ENCODE peak calls at places on chromosomes 3 and 15, in ten cellular contexts. Q is spleen, C is right atrium auricular region, H is stomach, M is vagina, N is upper lobe of right lung, Z is H9, I is sigmoid colon, T is H1, O is breast epithelium. D is an unnamed sample.

GRCh38 chr3:69941037-69941436 is 58.5 kb upstream of the SAMMSON start:
- DNase-seq in Q (no peak), T (no peak), O (no peak), Z (no peak), M (no peak), H (no peak), C (no peak), I (no peak), N (no peak), D (no peak)

GRCh38 chr3:177835008-177835407 is 637.7 kb upstream of the TBL1XR1 start:
- DNase-seq in M (no peak), H (no peak), T (no peak), C (no peak), O (no peak), Z (no peak), Q (no peak), N (no peak), I (no peak), D (no peak)

GRCh38 chr15:100760357-100760903 is 119.2 kb upstream of the ALDH1A3 start:
- DNase-seq in N (no peak), C (peak; percentile 50), Z (no peak), I (no peak), Q (no peak), O (no peak), M (no peak), T (no peak), H (no peak), D (no peak)

GRCh38 chr3:59374812-59375211 is 325.0 kb upstream of the CFAP20DC start:
- DNase-seq in H (no peak), M (no peak), Z (no peak), N (no peak), C (no peak), I (no peak), T (no peak), Q (peak; percentile 64), O (no peak), D (no peak)

GRCh38 chr15:85493258-85493657 is 112.9 kb downstream of the AKAP13 start:
- DNase-seq in N (no peak), Z (no peak), T (no peak), H (no peak), C (no peak), M (no peak), O (no peak), Q (no peak), I (no peak), D (no peak)

GRCh38 chr3:172982731-172983364 is 158.2 kb downstream of the SPATA16 start:
- DNase-seq in H (no peak), I (no peak), T (no peak), C (no peak), O (no peak), Q (no peak), M (no peak), Z (no peak), N (no peak), D (no peak)

GRCh38 chr3:105559856-105560255 is 193.1 kb downstream of the ALCAM start:
- DNase-seq in M (no peak), I (no peak), O (no peak), T (no peak), H (no peak), Q (no peak), Z (no peak), C (no peak), N (no peak), D (no peak)

GRCh38 chr3:130442284-130442683 is 74.7 kb upstream of the COL6A6 start:
- DNase-seq in Z (peak; percentile 30), Q (no peak), N (no peak), H (no peak), T (no peak), I (no peak), C (no peak), O (no peak), M (no peak), D (no peak)

GRCh38 chr15:70532536-70533186 is 230.7 kb downstream of the UACA start:
- DNase-seq in N (no peak), I (no peak), T (no peak), C (no peak), Z (no peak), Q (no peak), M (no peak), O (no peak), H (no peak), D (peak; percentile 47)

GRCh38 chr15:75349851-75350588 is 3.2 kb downstream of the NEIL1 start:
- DNase-seq in H (peak; percentile 58), Z (peak; percentile 20), I (no peak), O (no peak), N (peak; percentile 38), M (no peak), T (no peak), Q (peak; percentile 93), C (no peak), D (peak; percentile 80)

GRCh38 chr3:15892828-15893227 is 95.0 kb upstream of the ANKRD28 start:
- DNase-seq in H (no peak), I (no peak), O (no peak), N (no peak), C (no peak), Q (no peak), Z (no peak), T (no peak), M (no peak), D (no peak)

GRCh38 chr15:41367418-41367817 is 34.7 kb downstream of the NUSAP1 start:
- DNase-seq in O (no peak), M (no peak), C (no peak), Q (no peak), Z (no peak), I (no peak), T (no peak), N (no peak), H (no peak), D (no peak)

GRCh38 chr3:188421151-188421821 is 267.3 kb downstream of the LPP start:
- DNase-seq in I (no peak), N (no peak), Q (no peak), T (no peak), Z (no peak), M (no peak), O (no peak), C (no peak), H (no peak), D (no peak)

GRCh38 chr3:98918586-98918985 is 17.1 kb upstream of the DCBLD2 start:
- DNase-seq in Q (no peak), I (no peak), M (no peak), Z (no peak), H (no peak), O (no peak), N (no peak), C (no peak), T (no peak), D (no peak)

GRCh38 chr15:84722628-84723027 is 6.7 kb upstream of the SEC11A start:
- DNase-seq in M (no peak), I (no peak), Z (no peak), H (no peak), N (no peak), T (no peak), C (no peak), Q (no peak), O (no peak), D (no peak)

GRCh38 chr3:4978259-4978965 is 825 bp upstream of the BHLHE40 start:
- DNase-seq in C (peak; percentile 97), T (peak; percentile 70), H (peak; percentile 95), Z (peak; percentile 87), O (peak; percentile 97), N (peak; percentile 99), I (peak; percentile 99), Q (peak; percentile 98), M (no peak), D (peak; percentile 61)

GRCh38 chr3:197028711-197029510 is 706 bp downstream of the MELTF start:
- DNase-seq in N (peak; percentile 66), O (no peak), H (no peak), C (peak; percentile 59), T (no peak), M (no peak), I (no peak), Q (peak; percentile 75), Z (peak; percentile 38), D (no peak)

GRCh38 chr3:137360531-137361201 is 402.9 kb downstream of the IL20RB start:
- DNase-seq in T (no peak), O (no peak), Z (no peak), H (no peak), N (no peak), C (no peak), Q (no peak), I (no peak), M (no peak), D (no peak)
- TF ChIP-seq CTCF in T (no peak), O (no peak), Z (peak; percentile 39), H (no peak), N (no peak), C (no peak), Q (no peak), I (no peak), M (no peak), D (no peak)

GRCh38 chr15:99454941-99455795 is 110.6 kb upstream of the MEF2A start:
- DNase-seq in I (peak; percentile 89), Z (no peak), O (no peak), N (peak; percentile 91), C (peak; percentile 98), T (no peak), H (peak; percentile 89), M (peak; percentile 96), Q (no peak), D (no peak)
- H3K4me1 ChIP-seq in I (peaks cover 39% of the 10 kb centered on the region), Z (no peaks in the 10 kb centered on the region), O (peaks cover 12% of the 10 kb centered on the region), N (peaks cover 51% of the 10 kb centered on the region), C (peaks cover 63% of the 10 kb centered on the region), T (no peaks in the 10 kb centered on the region), H (peaks cover 44% of the 10 kb centered on the region), M (peaks cover 56% of the 10 kb centered on the region), Q (peaks cover 55% of the 10 kb centered on the region), D (peaks cover 22% of the 10 kb centered on the region)

GRCh38 chr3:194686414-194686815 is 732 bp downstream of the FAM43A start:
- DNase-seq in Q (no peak), N (no peak), C (no peak), Z (no peak), H (no peak), O (no peak), I (no peak), M (no peak), T (no peak), D (no peak)

GRCh38 chr3:194686816-194687637 is 1.3 kb downstream of the FAM43A start:
- DNase-seq in M (no peak), Q (peak; percentile 89), C (no peak), I (peak; percentile 81), T (no peak), N (peak; percentile 71), H (peak; percentile 36), O (no peak), Z (peak; percentile 71), D (no peak)

GRCh38 chr3:194685050-194685722 is 497 bp upstream of the FAM43A start:
- DNase-seq in Q (no peak), C (no peak), M (no peak), N (no peak), Z (no peak), H (peak; percentile 8), T (no peak), I (no peak), O (no peak), D (no peak)

GRCh38 chr3:194687638-194688206 is 2.0 kb downstream of the FAM43A start:
- DNase-seq in Q (peak; percentile 95), Z (peak; percentile 94), H (peak; percentile 79), O (no peak), M (no peak), T (peak; percentile 51), C (peak; percentile 82), N (peak; percentile 89), I (peak; percentile 86), D (peak; percentile 80)

GRCh38 chr3:194685723-194686413 is at the start of gene FAM43A:
- DNase-seq in C (peak; percentile 97), M (no peak), N (peak; percentile 92), I (peak; percentile 98), Q (peak; percentile 97), H (peak; percentile 88), Z (peak; percentile 90), O (peak; percentile 85), T (peak; percentile 58), D (peak; percentile 67)
- TF ChIP-seq CTCF in C (no peak), M (no peak), N (peak; percentile 25), I (no peak), Q (peak; percentile 27), H (no peak), Z (peak; percentile 24), O (peak; percentile 22), T (peak; percentile 2), D (no peak)

GRCh38 chr15:63353887-63354286 is 27.8 kb downstream of the CA12 start:
- DNase-seq in C (no peak), O (no peak), M (no peak), Z (no peak), T (no peak), Q (no peak), I (peak; percentile 15), N (no peak), H (no peak), D (no peak)
- H3K4me1 ChIP-seq in C (peaks cover 18% of the 10 kb centered on the region), O (no peaks in the 10 kb centered on the region), M (peaks cover 41% of the 10 kb centered on the region), Z (no peaks in the 10 kb centered on the region), T (no peaks in the 10 kb centered on the region), Q (peaks cover 11% of the 10 kb centered on the region), I (no peaks in the 10 kb centered on the region), N (no peaks in the 10 kb centered on the region), H (no peaks in the 10 kb centered on the region), D (no peaks in the 10 kb centered on the region)

D was measured in CD8-positive, alpha-beta T cell.